ENCODE peak calls at places on chromosomes 7 and 10, in five cellular contexts. G is aorta; Z is CD8-positive, alpha-beta T cell; W is tibial nerve; M is adrenal gland. D is an unnamed sample.

GRCh38 chr7:17844514-17845196 is 95.6 kb downstream of the SNX13 start:
- DNase-seq in M (no peak), Z (no peak), G (no peak), W (no peak), D (no peak)

GRCh38 chr7:28473567-28474266 is 61.4 kb downstream of the CREB5 start:
- DNase-seq in M (no peak), Z (no peak), W (peak; percentile 20), G (no peak), D (peak; percentile 56)

GRCh38 chr10:77716943-77717735 is 79.5 kb upstream of the KCNMA1 start:
- DNase-seq in G (no peak), M (no peak), Z (no peak), W (no peak), D (no peak)

GRCh38 chr7:77415474-77415821 is 701 bp downstream of the GSAP start:
- DNase-seq in M (no peak), G (no peak), Z (no peak), W (no peak), D (peak; percentile 56)

GRCh38 chr7:90938371-90938770 is 325.9 kb upstream of the FZD1 start:
- DNase-seq in W (no peak), M (no peak), G (no peak), Z (no peak), D (no peak)

GRCh38 chr10:114925675-114926204 is 12.3 kb upstream of the TRUB1 start:
- DNase-seq in W (no peak), Z (no peak), G (no peak), M (peak; percentile 78), D (peak; percentile 23)

GRCh38 chr7:44288811-44289340 is 36.5 kb downstream of the CAMK2B start:
- DNase-seq in W (peak; percentile 1), Z (no peak), M (no peak), G (peak; percentile 72), D (peak; percentile 36)

GRCh38 chr7:40717242-40717641 is 582.4 kb downstream of the SUGCT start:
- DNase-seq in Z (no peak), M (peak; percentile 93), W (peak; percentile 30), G (peak; percentile 89), D (peak; percentile 88)

GRCh38 chr10:22437620-22438588 is 92.6 kb downstream of the SPAG6 start:
- DNase-seq in M (peak; percentile 35), G (peak; percentile 79), Z (peak; percentile 13), W (no peak), D (no peak)

GRCh38 chr10:209357-209756 is 74.1 kb downstream of the ZMYND11 start:
- DNase-seq in Z (no peak), G (no peak), M (no peak), W (no peak), D (no peak)

GRCh38 chr7:134420509-134421125 is 38.3 kb downstream of the AKR1B1 start:
- DNase-seq in G (no peak), W (no peak), M (peak; percentile 36), Z (no peak), D (no peak)

GRCh38 chr10:114623661-114624294 is 34.3 kb downstream of the ABLIM1 start:
- DNase-seq in W (no peak), M (peak; percentile 72), Z (no peak), G (no peak), D (no peak)

GRCh38 chr7:1505731-1506550 is 1.8 kb upstream of the INTS1 start:
- DNase-seq in W (no peak), Z (no peak), M (peak; percentile 53), G (no peak), D (no peak)

GRCh38 chr10:70809726-70810125 is 6.0 kb upstream of the SGPL1 start:
- DNase-seq in G (no peak), Z (no peak), W (no peak), M (no peak), D (no peak)

GRCh38 chr7:47227762-47228177 is 354.1 kb downstream of the TNS3 start:
- DNase-seq in W (no peak), M (peak; percentile 45), Z (no peak), G (no peak), D (no peak)

GRCh38 chr7:129053938-129054437 is 923 bp downstream of the TNPO3 start:
- DNase-seq in Z (no peak), W (no peak), G (no peak), M (no peak), D (no peak)

GRCh38 chr10:48509061-48509772 is 95.7 kb downstream of the ARHGAP22 start:
- DNase-seq in M (no peak), W (no peak), G (no peak), Z (no peak), D (no peak)

GRCh38 chr10:114779803-114780609 is 41.6 kb upstream of the FHIP2A start:
- DNase-seq in G (no peak), M (no peak), Z (no peak), W (no peak), D (no peak)

GRCh38 chr7:139614886-139615285 is 91.4 kb downstream of the CLEC2L start:
- DNase-seq in M (no peak), W (no peak), G (no peak), Z (no peak), D (no peak)

GRCh38 chr10:6145414-6145978 is 56.7 kb downstream of the RBM17 start:
- DNase-seq in G (no peak), W (no peak), M (no peak), Z (no peak), D (peak; percentile 70)

GRCh38 chr10:34670101-34670500 is 145.0 kb downstream of the PARD3 start:
- DNase-seq in W (no peak), Z (no peak), G (no peak), M (no peak), D (no peak)

GRCh38 chr10:60521974-60522405 is 132.3 kb upstream of the ANK3 start:
- DNase-seq in G (no peak), W (no peak), Z (no peak), M (no peak), D (no peak)

GRCh38 chr10:14936584-14936983 is 17.3 kb downstream of the DCLRE1C start:
- DNase-seq in M (no peak), G (no peak), W (no peak), Z (no peak), D (no peak)

GRCh38 chr10:25758041-25758457 is 176.0 kb upstream of the MYO3A start:
- DNase-seq in W (no peak), G (no peak), M (no peak), Z (no peak), D (no peak)

GRCh38 chr7:140509789-140510188 is 30.5 kb upstream of the MKRN1 start:
- DNase-seq in M (no peak), W (no peak), G (no peak), Z (no peak), D (no peak)

GRCh38 chr10:86944907-86945306 is 12.5 kb downstream of the MMRN2 start:
- DNase-seq in G (no peak), Z (no peak), W (no peak), M (no peak), D (no peak)

GRCh38 chr7:38317457-38318037 is 44.1 kb upstream of the TARP start:
- DNase-seq in G (no peak), Z (no peak), M (no peak), W (no peak), D (peak; percentile 45)

GRCh38 chr7:139772837-139773236 is 5.0 kb downstream of the HIPK2 start:
- DNase-seq in Z (no peak), W (no peak), G (no peak), M (no peak), D (no peak)

GRCh38 chr7:108034586-108034985 is 31.6 kb upstream of the LAMB1 start:
- DNase-seq in M (no peak), Z (no peak), W (no peak), G (no peak), D (no peak)

GRCh38 chr10:44569193-44570091 is 184.5 kb upstream of the CXCL12 start:
- DNase-seq in W (no peak), M (peak; percentile 28), Z (no peak), G (no peak), D (peak; percentile 86)

GRCh38 chr10:48468130-48468790 is 136.6 kb downstream of the ARHGAP22 start:
- DNase-seq in W (no peak), M (no peak), G (no peak), Z (no peak), D (no peak)

GRCh38 chr7:27132978-27133377 is 2.4 kb upstream of the HOXA4 start:
- DNase-seq in M (no peak), Z (no peak), G (no peak), W (no peak), D (no peak)
- H3K4me1 ChIP-seq in M (peaks cover 51% of the 10 kb centered on the region), Z (peaks cover 6% of the 10 kb centered on the region), G (no peaks in the 10 kb centered on the region), W (no peaks in the 10 kb centered on the region), D (no peaks in the 10 kb centered on the region)

GRCh38 chr10:91006752-91007346 is 86.0 kb upstream of the ANKRD1 start:
- DNase-seq in W (no peak), Z (no peak), M (no peak), G (no peak), D (no peak)
- H3K4me3 ChIP-seq in W (no peak overlapping the region), Z (no peak overlapping the region), M (no peak overlapping the region), G (no peak overlapping the region), D (no peak overlapping the region)

GRCh38 chr7:86995814-86996213 is 63.6 kb downstream of the ELAPOR2 start:
- DNase-seq in G (no peak), Z (no peak), M (no peak), W (no peak), D (no peak)
- H3K27ac ChIP-seq in G (no peak overlapping the region), Z (no peak overlapping the region), M (no peak overlapping the region), W (no peak overlapping the region), D (no peak overlapping the region)

GRCh38 chr10:132450466-132450824 is 53.4 kb downstream of the PWWP2B start:
- DNase-seq in W (no peak), M (no peak), G (peak; percentile 73), Z (no peak), D (no peak)

GRCh38 chr10:132449051-132449825 is 52.2 kb downstream of the PWWP2B start:
- DNase-seq in Z (no peak), M (peak; percentile 93), W (no peak), G (peak; percentile 77), D (peak; percentile 83)

GRCh38 chr10:132450825-132451505 is 54.0 kb downstream of the PWWP2B start:
- DNase-seq in G (peak; percentile 73), M (no peak), Z (no peak), W (no peak), D (peak; percentile 45)

GRCh38 chr10:132448248-132448731 is 51.3 kb downstream of the PWWP2B start:
- DNase-seq in M (peak; percentile 92), G (peak; percentile 89), W (peak; percentile 66), Z (peak; percentile 37), D (peak; percentile 82)

DNA sequence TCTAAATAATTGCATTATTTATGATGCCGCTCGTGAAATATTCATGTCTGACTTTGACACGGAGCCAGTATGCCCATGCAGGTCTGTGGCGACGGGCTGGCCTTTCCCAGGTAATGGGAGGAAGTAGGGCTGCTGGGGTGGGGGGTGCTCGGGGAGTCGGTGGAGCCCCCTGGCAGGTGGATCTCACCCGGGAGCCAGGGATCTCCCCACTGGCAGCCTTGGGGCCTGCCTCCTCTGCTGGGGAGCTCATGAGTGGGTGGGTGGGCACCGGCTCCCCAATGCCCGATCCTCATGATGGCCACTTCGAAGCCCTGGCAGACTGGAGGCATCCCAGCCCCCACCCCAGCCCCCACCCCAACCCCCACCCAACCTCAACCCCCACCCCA is 52.8 kb downstream of the PWWP2B start:
- DNase-seq in W (no peak), M (peak; percentile 50), G (peak; percentile 57), Z (no peak), D (no peak)
- H3K4me1 ChIP-seq in W (no peaks in the 10 kb centered on the region), M (peaks cover 38% of the 10 kb centered on the region), G (no peaks in the 10 kb centered on the region), Z (peaks cover 65% of the 10 kb centered on the region), D (peaks cover 2% of the 10 kb centered on the region)